ENCODE peak calls at places on chromosomes 5 and 9, in seven cellular contexts. W is SK-N-SH, R is sigmoid colon, T is HepG2, L is upper lobe of left lung, X is suprapubic skin, C is GM12878. S is an unnamed sample.
A peak's percentile ranks its signal among the peaks of the same experiment; 100 is the strongest.

GRCh38 chr5:44774279-44774880 is 34.4 kb upstream of the MRPS30 start:
- DNase-seq in W (peak; percentile 20), R (no peak), T (peak; percentile 34), L (no peak), X (no peak), C (no peak), S (no peak)

GRCh38 chr9:136890661-136891060 is 4.3 kb downstream of the TRAF2 start:
- DNase-seq in W (no peak), R (no peak), T (no peak), L (no peak), X (no peak), C (no peak), S (no peak)

GRCh38 chr5:73189816-73190451 is 16.9 kb downstream of the TMEM174 start:
- DNase-seq in W (no peak), R (no peak), T (no peak), L (no peak), X (no peak), C (no peak), S (peak; percentile 40)

GRCh38 chr5:160508780-160509361 is 87.2 kb downstream of the PTTG1 start:
- DNase-seq in W (peak; percentile 70), R (peak; percentile 73), T (peak; percentile 76), L (peak; percentile 54), X (no peak), C (peak; percentile 76), S (peak; percentile 62)

GRCh38 chr9:93656426-93657222 is 80.2 kb downstream of the PHF2 start:
- DNase-seq in W (no peak), R (peak; percentile 54), T (no peak), L (no peak), X (no peak), C (no peak), S (peak; percentile 2)

GRCh38 chr9:95516736-95517558 is at the start of gene PTCH1:
- DNase-seq in W (peak; percentile 83), R (peak; percentile 79), T (no peak), L (no peak), X (peak; percentile 67), C (no peak), S (peak; percentile 67)

GRCh38 chr9:131240047-131240921 is 36.0 kb downstream of the FAM78A start:
- DNase-seq in W (no peak), R (no peak), T (peak; percentile 27), L (no peak), X (no peak), C (no peak), S (no peak)

GRCh38 chr5:176768174-176768970 is 42.0 kb upstream of the UNC5A start:
- DNase-seq in W (no peak), R (peak; percentile 33), T (no peak), L (peak; percentile 7), X (peak; percentile 36), C (no peak), S (no peak)

DNA sequence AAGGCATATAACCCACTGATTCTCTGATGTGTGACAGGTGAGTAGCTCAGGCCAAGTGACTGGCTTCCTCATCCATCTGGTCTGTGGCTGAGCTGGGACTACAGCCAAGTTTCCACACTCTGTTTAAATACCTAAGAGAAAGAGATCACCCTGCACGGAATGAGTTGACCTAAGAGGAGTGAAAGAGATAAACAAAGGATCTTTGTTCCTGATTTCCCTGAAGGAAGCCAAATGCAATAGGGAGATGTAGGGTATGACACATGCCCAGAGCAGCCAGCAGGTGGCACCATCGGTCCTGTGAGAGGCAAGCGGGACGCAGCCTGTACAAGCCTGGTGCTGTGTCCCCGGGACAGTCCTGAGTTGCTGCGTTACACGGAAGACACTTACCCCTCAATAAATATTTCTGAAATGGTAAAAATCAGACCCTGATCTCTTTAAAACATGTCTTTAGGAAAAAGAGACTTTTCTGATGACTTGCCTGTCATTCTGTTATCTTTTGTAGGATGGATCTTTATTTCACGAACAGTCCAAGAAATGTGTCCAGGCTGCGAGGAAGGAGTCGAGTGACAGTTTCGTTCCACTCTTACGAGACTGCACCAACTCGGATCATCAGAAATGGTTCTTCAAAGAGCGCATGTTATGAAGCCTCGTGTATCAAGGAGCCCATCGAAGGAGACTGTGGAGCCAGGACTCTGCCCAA is 41.1 kb downstream of the GALNT12 start:
- DNase-seq in W (peak; percentile 82), R (peak; percentile 97), T (peak; percentile 97), L (peak; percentile 90), X (peak; percentile 92), C (peak; percentile 23), S (peak; percentile 93)
- TF ChIP-seq EP300 in W (no peak), R (peak; percentile 1), T (no peak), L (no peak), X (no peak), C (no peak), S (no peak)

GRCh38 chr5:149780043-149780737 is 50.1 kb downstream of the PPARGC1B start:
- DNase-seq in W (no peak), R (no peak), T (no peak), L (no peak), X (no peak), C (no peak), S (no peak)
- TF ChIP-seq POLR2AphosphoS5 in W (no peak), R (no peak), T (no peak), L (no peak), X (no peak), C (no peak), S (no peak)

GRCh38 chr9:31541626-31542025 is 842.8 kb upstream of the ACO1 start:
- DNase-seq in W (no peak), R (no peak), T (no peak), L (no peak), X (no peak), C (no peak), S (no peak)
- H3K4me3 ChIP-seq in W (no peak overlapping the region), R (no peak overlapping the region), T (no peak overlapping the region), L (no peak overlapping the region), X (no peak overlapping the region), C (no peak overlapping the region), S (no peak overlapping the region)

DNA sequence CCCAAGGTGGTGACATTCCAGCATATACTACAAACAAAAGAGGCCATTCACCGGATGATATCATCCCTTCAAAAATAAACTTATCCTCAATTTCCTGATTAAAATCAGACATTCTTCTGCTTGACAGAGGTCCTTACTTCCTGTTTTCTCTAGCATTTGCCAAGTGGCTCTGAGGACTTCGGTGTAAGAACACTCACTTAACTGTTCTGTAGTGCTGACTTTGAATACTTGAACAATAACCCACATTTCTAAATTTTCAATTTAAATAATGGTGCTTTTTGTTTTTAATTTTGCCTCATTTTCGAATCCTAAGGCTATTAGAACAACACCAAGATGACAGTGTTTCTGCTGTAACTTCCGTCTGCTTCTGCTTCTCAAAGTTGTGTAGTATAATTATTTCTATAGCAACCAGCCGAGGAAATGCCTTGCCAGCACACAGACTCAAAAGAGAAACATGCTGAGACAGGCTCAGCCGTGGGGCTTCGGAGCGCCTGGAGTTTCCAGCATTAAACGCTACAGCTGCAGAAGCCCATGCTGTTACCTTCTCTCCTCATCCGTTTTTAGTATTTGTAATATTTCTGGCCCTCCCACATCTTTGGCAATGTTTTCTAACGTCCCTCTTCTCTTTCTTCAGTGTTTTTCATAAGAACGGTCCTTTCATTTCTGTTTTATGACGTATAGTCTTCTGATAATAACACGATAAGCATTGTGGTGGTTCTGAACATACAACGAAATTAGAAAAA is 19.5 kb upstream of the ANXA1 start:
- DNase-seq in W (peak; percentile 4), R (peak; percentile 86), T (no peak), L (peak; percentile 85), X (peak; percentile 86), C (peak; percentile 55), S (peak; percentile 65)
- TF ChIP-seq EP300 in W (no peak), R (no peak), T (no peak), L (no peak), X (no peak), C (no peak), S (no peak)

GRCh38 chr5:127011151-127011550 is 19.2 kb downstream of the MARCHF3 start:
- DNase-seq in W (no peak), R (no peak), T (no peak), L (no peak), X (no peak), C (no peak), S (no peak)

GRCh38 chr5:127013407-127013806 is 17.0 kb downstream of the MARCHF3 start:
- DNase-seq in W (no peak), R (no peak), T (no peak), L (no peak), X (no peak), C (no peak), S (no peak)

GRCh38 chr5:127012933-127013332 is 17.4 kb downstream of the MARCHF3 start:
- DNase-seq in W (no peak), R (no peak), T (no peak), L (no peak), X (no peak), C (no peak), S (no peak)

GRCh38 chr5:127010362-127010761 is 20.0 kb downstream of the MARCHF3 start:
- DNase-seq in W (no peak), R (no peak), T (no peak), L (no peak), X (no peak), C (no peak), S (no peak)

GRCh38 chr5:127011961-127012644 is 18.3 kb downstream of the MARCHF3 start:
- DNase-seq in W (no peak), R (no peak), T (no peak), L (no peak), X (no peak), C (peak; percentile 66), S (no peak)
- TF ChIP-seq POLR2AphosphoS5 in W (no peak), R (no peak), T (no peak), L (no peak), X (no peak), C (no peak), S (no peak)

GRCh38 chr5:106306313-106307028 is 1364.3 kb downstream of the EFNA5 start:
- DNase-seq in W (no peak), R (no peak), T (no peak), L (no peak), X (no peak), C (no peak), S (no peak)
- H3K4me3 ChIP-seq in W (no peak overlapping the region), R (no peak overlapping the region), T (no peak overlapping the region), L (no peak overlapping the region), X (no peak overlapping the region), C (no peak overlapping the region), S (no peak overlapping the region)